ENCODE peak calls at places on chromosomes 3 and 15, in five cellular contexts. S is fibroblast of the aortic adventitia, B is NCI-H69, P is NCI-H1092 treated with DMSO at 0.1 percent for 48 hours, J is hypothalamus. F is an unnamed sample.

GRCh38 chr3:136211547-136211946 is 15.4 kb upstream of the MSL2 start:
- DNase-seq in J (no peak), P (no peak), B (no peak), S (no peak), F (no peak)

GRCh38 chr15:50051811-50052419 is 67.1 kb downstream of the ATP8B4 start:
- DNase-seq in P (peak; percentile 5), S (peak; percentile 96), B (peak; percentile 39), J (peak; percentile 4), F (peak; percentile 71)

GRCh38 chr3:15638193-15638890 is 36.8 kb downstream of the BTD start:
- DNase-seq in S (peak; percentile 44), B (no peak), P (no peak), J (no peak), F (no peak)

GRCh38 chr3:50484681-50485263 is 18.7 kb downstream of the CACNA2D2 start:
- DNase-seq in B (peak; percentile 82), J (no peak), P (no peak), S (no peak), F (no peak)

GRCh38 chr15:80803580-80804525 is 24.7 kb downstream of the CEMIP start:
- DNase-seq in S (no peak), P (no peak), B (no peak), J (no peak), F (no peak)

GRCh38 chr3:170132335-170132734 is 49.2 kb downstream of the PHC3 start:
- DNase-seq in B (no peak), S (no peak), P (no peak), J (no peak), F (no peak)

GRCh38 chr3:31776016-31776415 is 205.0 kb downstream of the OSBPL10 start:
- DNase-seq in J (no peak), P (no peak), B (peak; percentile 14), S (no peak), F (no peak)

GRCh38 chr3:183980408-183980807 is 37.3 kb downstream of the ABCC5 start:
- DNase-seq in S (no peak), J (no peak), B (no peak), P (no peak), F (no peak)

GRCh38 chr3:79685108-79685507 is 82.7 kb downstream of the ROBO1 start:
- DNase-seq in B (no peak), S (no peak), P (no peak), J (no peak), F (no peak)

GRCh38 chr15:79965836-79966630 is 5.0 kb downstream of the BCL2A1 start:
- DNase-seq in P (no peak), J (no peak), S (no peak), B (no peak), F (no peak)

GRCh38 chr3:171200052-171201029 is 173.8 kb upstream of the SLC2A2 start:
- DNase-seq in S (no peak), P (no peak), B (no peak), J (no peak), F (no peak)

GRCh38 chr3:156509209-156510174 is 45.4 kb downstream of the SSR3 start:
- DNase-seq in B (peak; percentile 50), P (peak; percentile 61), S (peak; percentile 85), J (no peak), F (peak; percentile 73)

GRCh38 chr3:71121429-71122167 is 461.9 kb downstream of the FOXP1 start:
- DNase-seq in S (no peak), J (no peak), P (no peak), B (no peak), F (peak; percentile 69)

GRCh38 chr3:58333206-58334012 is 717 bp downstream of the PXK start:
- DNase-seq in P (peak; percentile 38), J (peak; percentile 10), S (peak; percentile 42), B (peak; percentile 39), F (peak; percentile 52)

GRCh38 chr15:31079519-31079918 is 22.0 kb downstream of the TRPM1 start:
- DNase-seq in J (no peak), B (peak; percentile 33), S (peak; percentile 38), P (no peak), F (peak; percentile 47)

GRCh38 chr3:100440895-100441294 is 39.6 kb downstream of the LNP1 start:
- DNase-seq in S (no peak), J (no peak), P (no peak), B (no peak), F (no peak)

GRCh38 chr3:134652409-134652831 is 1.6 kb upstream of the KY start:
- DNase-seq in P (peak; percentile 13), J (no peak), B (peak; percentile 41), S (peak; percentile 90), F (no peak)

GRCh38 chr3:58647661-58648141 is 18.9 kb downstream of the FAM3D start:
- DNase-seq in J (no peak), S (peak; percentile 38), P (no peak), B (peak; percentile 6), F (no peak)

GRCh38 chr3:64685331-64685799 is 2.4 kb downstream of the ADAMTS9 start:
- DNase-seq in B (no peak), J (peak; percentile 52), P (no peak), S (peak; percentile 65), F (no peak)

GRCh38 chr15:70248116-70249025 is 150.7 kb upstream of the TLE3 start:
- DNase-seq in P (no peak), B (peak; percentile 57), J (no peak), S (no peak), F (no peak)

GRCh38 chr15:90062023-90062728 is 40.1 kb downstream of the IDH2 start:
- DNase-seq in P (peak; percentile 27), B (peak; percentile 95), S (no peak), J (no peak), F (peak; percentile 28)

GRCh38 chr3:161890147-161890625 is 393.6 kb downstream of the OTOL1 start:
- DNase-seq in P (no peak), S (peak; percentile 90), J (no peak), B (peak; percentile 1), F (peak; percentile 89)

GRCh38 chr3:194112120-194113106 is 23.5 kb upstream of the HES1 start:
- DNase-seq in B (peak; percentile 94), P (peak; percentile 62), S (no peak), J (no peak), F (peak; percentile 48)

GRCh38 chr15:27486036-27486435 is 515.1 kb downstream of the GABRG3 start:
- DNase-seq in J (no peak), P (peak; percentile 11), B (peak; percentile 96), S (no peak), F (peak; percentile 10)

GRCh38 chr3:56795097-56795806 is 6.5 kb downstream of the ARHGEF3 start:
- DNase-seq in B (peak; percentile 9), S (peak; percentile 77), P (no peak), J (no peak), F (no peak)

GRCh38 chr3:186413615-186414415 is 51.8 kb upstream of the DGKG start:
- DNase-seq in B (peak; percentile 28), J (peak; percentile 77), P (peak; percentile 87), S (peak; percentile 2), F (peak; percentile 55)

GRCh38 chr15:77064118-77064517 is 6.8 kb downstream of the TSPAN3 start:
- DNase-seq in B (no peak), S (no peak), P (no peak), J (no peak), F (no peak)

GRCh38 chr3:58383904-58384303 is 49.7 kb downstream of the PDHB start:
- DNase-seq in S (peak; percentile 99), B (no peak), J (no peak), P (no peak), F (peak; percentile 99)

GRCh38 chr15:39300451-39301153 is 280.3 kb upstream of the THBS1 start:
- DNase-seq in S (peak; percentile 64), P (no peak), J (no peak), B (no peak), F (peak; percentile 76)

F was measured in astrocyte of the hippocampus.